ENCODE peak calls at places on chromosomes 4 and X, in nine cellular contexts. E is choroid plexus epithelial cell; Z is fibroblast of pulmonary artery; L is dorsolateral prefrontal cortex; J is lower leg skin; X is WERI-Rb-1; O is NB4; T is CD4-positive, alpha-beta T cell; I is upper lobe of left lung. C is an unnamed sample.
A peak's percentile ranks its signal among the peaks of the same experiment; 100 is the strongest.

GRCh38 chr4:32133141-32133540 is 1413.0 kb downstream of the PCDH7 start:
- DNase-seq in E (peak; percentile 45), Z (peak; percentile 46), L (no peak), J (no peak), X (no peak), O (no peak), T (no peak), I (no peak), C (no peak)

GRCh38 chrX:46294234-46294633 is 251.0 kb downstream of the ZNF674 start:
- DNase-seq in E (peak; percentile 13), Z (no peak), L (no peak), J (no peak), X (no peak), O (no peak), T (no peak), I (no peak), C (no peak)

GRCh38 chrX:47215291-47215900 is 3.1 kb upstream of the CDK16 start:
- DNase-seq in E (no peak), Z (no peak), L (no peak), J (no peak), X (no peak), O (no peak), T (no peak), I (no peak), C (no peak)

GRCh38 chr4:100060765-100061416 is 110.8 kb upstream of the H2AZ1 start:
- DNase-seq in E (no peak), Z (no peak), L (no peak), J (no peak), X (no peak), O (no peak), T (no peak), I (no peak), C (no peak)

GRCh38 chr4:164526916-164527315 is 227.0 kb upstream of the SMIM31 start:
- DNase-seq in E (no peak), Z (no peak), L (no peak), J (no peak), X (no peak), O (no peak), T (no peak), I (no peak), C (no peak)

GRCh38 chr4:133588306-133588705 is 439.2 kb downstream of the PCDH10 start:
- DNase-seq in E (no peak), Z (no peak), L (no peak), J (no peak), X (no peak), O (no peak), T (no peak), I (no peak), C (no peak)

GRCh38 chr4:126306152-126306869 is 991.6 kb downstream of the FAT4 start:
- DNase-seq in E (peak; percentile 5), Z (peak; percentile 28), L (no peak), J (peak; percentile 53), X (no peak), O (no peak), T (no peak), I (no peak), C (no peak)

GRCh38 chr4:8157944-8158709 is 486 bp downstream of the ABLIM2 start:
- DNase-seq in E (no peak), Z (no peak), L (no peak), J (no peak), X (no peak), O (no peak), T (no peak), I (no peak), C (no peak)

GRCh38 chr4:37936889-37937498 is 23.2 kb upstream of the PTTG2 start:
- DNase-seq in E (no peak), Z (no peak), L (no peak), J (no peak), X (no peak), O (peak; percentile 33), T (no peak), I (no peak), C (no peak)

GRCh38 chrX:28015993-28016392 is 34.7 kb upstream of the DCAF8L1 start:
- DNase-seq in E (no peak), Z (no peak), L (no peak), J (no peak), X (no peak), O (no peak), T (no peak), I (no peak), C (no peak)

GRCh38 chr4:3671571-3672464 is 94.4 kb upstream of the ADRA2C start:
- DNase-seq in E (peak; percentile 3), Z (no peak), L (peak; percentile 14), J (no peak), X (no peak), O (no peak), T (no peak), I (no peak), C (no peak)

GRCh38 chr4:184417802-184418511 is 56.4 kb downstream of the IRF2 start:
- DNase-seq in E (peak; percentile 86), Z (peak; percentile 69), L (no peak), J (no peak), X (no peak), O (peak; percentile 81), T (no peak), I (no peak), C (no peak)

GRCh38 chr4:74428278-74428677 is 16.7 kb upstream of the AREG start:
- DNase-seq in E (peak; percentile 72), Z (peak; percentile 67), L (no peak), J (no peak), X (no peak), O (no peak), T (no peak), I (no peak), C (no peak)

GRCh38 chr4:140695483-140695882 is 60.7 kb downstream of the TBC1D9 start:
- DNase-seq in E (no peak), Z (no peak), L (no peak), J (no peak), X (no peak), O (no peak), T (no peak), I (no peak), C (no peak)

DNA sequence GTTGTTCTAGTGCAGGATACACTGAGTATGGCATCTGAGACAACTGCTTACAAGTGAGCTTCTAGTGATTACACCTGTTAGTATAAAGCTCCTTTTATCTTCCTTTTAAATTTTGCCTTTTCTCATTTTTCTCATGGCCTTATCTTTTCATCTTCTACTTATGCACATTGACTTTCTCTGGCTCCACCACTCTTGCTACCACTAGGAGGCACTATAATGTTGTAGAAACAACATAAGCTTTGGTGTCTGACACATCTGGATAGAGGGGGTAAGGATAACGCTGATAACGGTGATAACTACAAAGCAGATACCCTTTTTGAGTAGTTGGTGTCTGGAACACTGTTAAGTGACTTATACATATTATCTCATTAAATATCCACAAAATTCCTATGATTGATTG is 187.4 kb upstream of the TEX13C start:
- DNase-seq in E (no peak), Z (no peak), L (no peak), J (no peak), X (no peak), O (peak; percentile 48), T (no peak), I (no peak), C (no peak)
- TF ChIP-seq CTCF in E (no peak), Z (no peak), L (no peak), J (no peak), X (peak; percentile 8), O (peak; percentile 57), T (no peak), I (no peak), C (peak; percentile 27)

DNA sequence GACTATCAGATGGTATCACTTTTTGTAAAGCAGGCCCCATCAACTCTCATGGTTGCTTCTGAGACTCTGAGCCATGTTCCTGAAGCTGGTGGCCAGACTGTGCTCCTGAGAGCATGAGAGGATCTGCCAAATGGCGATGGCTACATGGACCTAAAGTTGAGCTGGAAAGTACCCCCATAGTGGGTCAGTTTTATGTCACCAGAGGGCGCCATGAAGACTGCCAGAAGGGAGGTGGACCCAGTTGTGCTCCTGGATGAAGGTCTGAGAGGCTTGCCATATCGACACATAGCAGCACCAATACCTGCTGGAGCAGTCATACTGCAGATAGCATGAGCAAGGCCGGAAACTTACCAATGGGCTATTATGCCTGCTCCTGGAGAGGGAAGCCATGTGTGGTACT is 105.7 kb downstream of the SLITRK2 start:
- DNase-seq in E (no peak), Z (no peak), L (no peak), J (no peak), X (peak; percentile 14), O (peak; percentile 4), T (no peak), I (no peak), C (no peak)
- TF ChIP-seq CTCF in E (no peak), Z (no peak), L (no peak), J (no peak), X (no peak), O (no peak), T (no peak), I (no peak), C (no peak)

DNA sequence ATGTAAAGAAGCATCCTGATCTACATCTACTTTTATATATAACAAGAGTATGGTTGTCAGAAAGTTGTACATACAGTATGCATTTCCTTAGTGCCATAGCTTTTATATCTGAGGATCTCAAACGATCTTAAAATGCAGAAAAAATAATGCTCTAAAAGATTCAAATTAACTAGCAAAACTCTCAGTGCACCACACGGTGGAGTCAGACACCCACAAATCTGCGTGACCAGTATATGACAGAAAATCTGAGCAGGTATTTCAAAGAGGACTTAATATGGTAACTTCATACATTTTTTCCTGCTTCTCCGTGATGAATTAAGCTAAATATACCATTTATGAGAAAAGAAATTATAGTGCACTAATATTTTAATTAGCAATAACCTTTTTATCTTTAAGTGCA is 803.0 kb downstream of the DMD start:
- DNase-seq in E (peak; percentile 13), Z (peak; percentile 2), L (no peak), J (no peak), X (peak; percentile 27), O (peak; percentile 20), T (no peak), I (no peak), C (no peak)
- TF ChIP-seq CTCF in E (peak; percentile 12), Z (no peak), L (peak; percentile 41), J (no peak), X (peak; percentile 17), O (no peak), T (no peak), I (no peak), C (peak; percentile 51)

GRCh38 chr4:177499537-177499936 is 57.3 kb upstream of the AGA start:
- DNase-seq in E (no peak), Z (no peak), L (no peak), J (no peak), X (no peak), O (no peak), T (no peak), I (no peak), C (no peak)

GRCh38 chr4:177509346-177509745 is 67.1 kb upstream of the AGA start:
- DNase-seq in E (no peak), Z (no peak), L (no peak), J (no peak), X (no peak), O (no peak), T (no peak), I (no peak), C (no peak)

GRCh38 chr4:177508662-177509061 is 66.4 kb upstream of the AGA start:
- DNase-seq in E (no peak), Z (no peak), L (no peak), J (no peak), X (no peak), O (no peak), T (no peak), I (no peak), C (no peak)

DNA sequence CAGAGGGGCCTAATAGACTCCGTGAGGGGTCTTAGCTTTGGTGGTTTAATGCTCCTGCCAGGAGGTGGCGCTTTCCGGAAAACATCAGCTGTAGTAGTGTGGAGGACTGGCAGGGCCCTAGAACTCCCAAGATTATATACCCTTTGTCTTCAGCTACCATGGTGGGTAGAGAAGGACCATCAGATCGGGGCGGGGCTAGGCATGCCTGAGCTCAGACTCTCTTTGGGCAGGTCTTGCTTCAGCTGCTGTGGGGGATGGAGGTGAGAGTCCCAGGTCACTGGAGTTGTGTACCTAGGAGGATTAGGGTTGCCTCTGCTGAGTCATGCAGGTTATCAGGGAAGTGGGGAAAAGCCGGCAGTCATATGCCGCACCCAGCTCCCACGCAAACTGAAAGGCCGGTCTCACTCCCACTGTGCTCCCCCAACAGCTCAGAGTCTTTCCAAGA is 63.0 kb upstream of the AGA start:
- DNase-seq in E (no peak), Z (no peak), L (no peak), J (no peak), X (peak; percentile 12), O (peak; percentile 3), T (no peak), I (no peak), C (no peak)
- TF ChIP-seq CTCF in E (no peak), Z (no peak), L (no peak), J (no peak), X (peak; percentile 26), O (peak; percentile 13), T (no peak), I (no peak), C (no peak)

C was measured in D721Med.